ENCODE peak calls at places on chromosomes 6 and 20, in ten cellular contexts. H is GM12865; K is T-helper 1 cell; Y is GM13977; I is tibial nerve; M is EL; W is Calu3; R is putamen; J is stimulated activated effector memory CD8-positive, alpha-beta T cell treated with anti-CD3 and anti-CD28 coated beads, Interleukin-12 subunit alpha, Interleukin-12 subunit beta, amount 100 ng/mL, for 72 hours; S is heart left ventricle. B is an unnamed sample.
A peak's percentile ranks its signal among the peaks of the same experiment; 100 is the strongest.

GRCh38 chr6:104462811-104463599 is 396.7 kb downstream of the HACE1 start:
- DNase-seq in S (no peak), W (no peak), M (no peak), I (no peak), J (no peak), R (no peak), H (no peak), K (no peak), Y (no peak), B (no peak)

GRCh38 chr6:55674672-55675071 is 95.7 kb upstream of the HMGCLL1 start:
- DNase-seq in S (no peak), I (no peak), M (no peak), K (no peak), H (no peak), W (no peak), J (no peak), Y (no peak), R (no peak), B (peak; percentile 76)

GRCh38 chr20:10842116-10842515 is 168.3 kb upstream of the JAG1 start:
- DNase-seq in Y (no peak), I (no peak), S (no peak), K (no peak), M (peak; percentile 24), W (no peak), R (no peak), J (no peak), H (no peak), B (peak; percentile 65)

GRCh38 chr20:35478804-35479472 is 23.5 kb downstream of the CEP250 start:
- DNase-seq in R (no peak), M (no peak), J (no peak), I (no peak), W (no peak), S (no peak), H (peak; percentile 23), K (no peak), Y (no peak), B (no peak)

GRCh38 chr20:49894073-49894470 is 21.3 kb downstream of the SPATA2 start:
- DNase-seq in K (no peak), Y (peak; percentile 63), H (peak; percentile 72), J (peak; percentile 74), W (no peak), M (no peak), R (no peak), S (no peak), I (no peak), B (no peak)

GRCh38 chr20:41135187-41135887 is 2.0 kb upstream of the PLCG1 start:
- DNase-seq in M (peak; percentile 37), H (peak; percentile 71), W (peak; percentile 80), Y (peak; percentile 71), K (peak; percentile 46), J (peak; percentile 77), R (no peak), I (no peak), S (peak; percentile 71), B (no peak)

GRCh38 chr6:105324386-105325000 is 78.4 kb downstream of the PREP start:
- DNase-seq in I (no peak), H (no peak), Y (no peak), W (no peak), J (no peak), K (no peak), M (no peak), S (no peak), R (no peak), B (peak; percentile 92)

GRCh38 chr6:151757506-151757955 is 50.0 kb upstream of the ESR1 start:
- DNase-seq in W (no peak), K (no peak), H (peak; percentile 93), M (no peak), S (no peak), I (no peak), Y (peak; percentile 62), J (peak; percentile 57), R (no peak), B (no peak)

GRCh38 chr6:24382220-24382540 is 20.6 kb upstream of the MRS2 start:
- DNase-seq in K (no peak), R (no peak), I (no peak), H (no peak), J (no peak), W (no peak), Y (no peak), S (no peak), M (no peak), B (no peak)

GRCh38 chr20:51386586-51386985 is 155.9 kb downstream of the NFATC2 start:
- DNase-seq in I (no peak), R (no peak), W (no peak), K (no peak), M (no peak), S (no peak), H (no peak), Y (no peak), J (peak; percentile 78), B (no peak)

GRCh38 chr6:147395158-147395557 is 113.3 kb upstream of the SAMD5 start:
- DNase-seq in Y (no peak), S (no peak), H (no peak), K (no peak), R (no peak), I (no peak), M (peak; percentile 21), W (no peak), J (no peak), B (peak; percentile 25)

GRCh38 chr20:11373391-11373790 is 544.3 kb upstream of the BTBD3 start:
- DNase-seq in I (no peak), W (peak; percentile 31), M (no peak), S (no peak), H (peak; percentile 74), R (no peak), K (no peak), Y (no peak), J (no peak), B (peak; percentile 35)

GRCh38 chr6:156777866-156778614 is 862 bp downstream of the ARID1B start:
- DNase-seq in J (peak; percentile 82), M (peak; percentile 63), I (no peak), Y (peak; percentile 76), H (peak; percentile 78), W (peak; percentile 55), S (peak; percentile 88), R (peak; percentile 61), K (peak; percentile 69), B (peak; percentile 63)